ENCODE peak calls at places on chromosomes 12 and 14, in nine cellular contexts. Q is transverse colon, C is ovary, S is stomach, K is A549, Z is sigmoid colon, W is K562, I is GM12878, L is H1. M is an unnamed sample.

GRCh38 chr14:22400590-22401259 is 188.3 kb downstream of the DAD1 start:
- DNase-seq in Q (no peak), C (no peak), S (no peak), K (no peak), Z (no peak), W (no peak), I (no peak), L (no peak), M (no peak)

GRCh38 chr14:73472182-73473114 is 14.1 kb upstream of the NUMB start:
- DNase-seq in Q (no peak), C (no peak), S (no peak), K (peak), Z (no peak), W (peak), I (peak), L (no peak), M (no peak)

GRCh38 chr14:68549057-68549421 is 243.8 kb downstream of the ZFP36L1 start:
- DNase-seq in Q (no peak), C (no peak), S (no peak), K (peak), Z (no peak), W (peak), I (no peak), L (no peak), M (no peak)

GRCh38 chr12:114168061-114168460 is 201.9 kb upstream of the RBM19 start:
- DNase-seq in Q (no peak), C (no peak), S (no peak), K (no peak), Z (no peak), W (no peak), I (no peak), L (no peak), M (no peak)

GRCh38 chr14:24425704-24426103 is 3.8 kb downstream of the CBLN3 start:
- DNase-seq in Q (no peak), C (no peak), S (no peak), K (peak), Z (no peak), W (peak), I (no peak), L (no peak), M (no peak)

GRCh38 chr12:58916891-58917570 is 3.3 kb downstream of the LRIG3 start:
- DNase-seq in Q (peak), C (no peak), S (no peak), K (no peak), Z (no peak), W (no peak), I (no peak), L (no peak), M (no peak)

GRCh38 chr14:54174437-54174836 is 217.8 kb upstream of the BMP4 start:
- DNase-seq in Q (no peak), C (no peak), S (no peak), K (no peak), Z (no peak), W (no peak), I (no peak), L (no peak), M (no peak)

GRCh38 chr14:20350280-20350679 is 6.8 kb downstream of the PARP2 start:
- DNase-seq in Q (no peak), C (no peak), S (no peak), K (no peak), Z (no peak), W (no peak), I (no peak), L (no peak), M (no peak)

GRCh38 chr14:40074169-40074568 is 641.9 kb upstream of the FBXO33 start:
- DNase-seq in Q (no peak), C (no peak), S (no peak), K (no peak), Z (no peak), W (no peak), I (no peak), L (no peak), M (no peak)

GRCh38 chr12:50934981-50935807 is 17.1 kb upstream of the HIGD1C start:
- DNase-seq in Q (no peak), C (no peak), S (no peak), K (no peak), Z (no peak), W (no peak), I (no peak), L (no peak), M (no peak)

GRCh38 chr12:116293687-116294463 is 16.4 kb upstream of the MED13L start:
- DNase-seq in Q (no peak), C (no peak), S (no peak), K (no peak), Z (no peak), W (no peak), I (no peak), L (no peak), M (no peak)

GRCh38 chr12:124771462-124772361 is 92.0 kb downstream of the SCARB1 start:
- DNase-seq in Q (peak), C (peak), S (peak), K (peak), Z (peak), W (peak), I (peak), L (no peak), M (peak)

GRCh38 chr12:112798019-112798760 is 6.6 kb downstream of the RPH3A start:
- DNase-seq in Q (no peak), C (no peak), S (no peak), K (no peak), Z (no peak), W (no peak), I (no peak), L (no peak), M (no peak)

GRCh38 chr12:124543591-124544310 is 23.7 kb downstream of the NCOR2 start:
- DNase-seq in Q (no peak), C (peak), S (no peak), K (no peak), Z (no peak), W (no peak), I (no peak), L (no peak), M (peak)

DNA sequence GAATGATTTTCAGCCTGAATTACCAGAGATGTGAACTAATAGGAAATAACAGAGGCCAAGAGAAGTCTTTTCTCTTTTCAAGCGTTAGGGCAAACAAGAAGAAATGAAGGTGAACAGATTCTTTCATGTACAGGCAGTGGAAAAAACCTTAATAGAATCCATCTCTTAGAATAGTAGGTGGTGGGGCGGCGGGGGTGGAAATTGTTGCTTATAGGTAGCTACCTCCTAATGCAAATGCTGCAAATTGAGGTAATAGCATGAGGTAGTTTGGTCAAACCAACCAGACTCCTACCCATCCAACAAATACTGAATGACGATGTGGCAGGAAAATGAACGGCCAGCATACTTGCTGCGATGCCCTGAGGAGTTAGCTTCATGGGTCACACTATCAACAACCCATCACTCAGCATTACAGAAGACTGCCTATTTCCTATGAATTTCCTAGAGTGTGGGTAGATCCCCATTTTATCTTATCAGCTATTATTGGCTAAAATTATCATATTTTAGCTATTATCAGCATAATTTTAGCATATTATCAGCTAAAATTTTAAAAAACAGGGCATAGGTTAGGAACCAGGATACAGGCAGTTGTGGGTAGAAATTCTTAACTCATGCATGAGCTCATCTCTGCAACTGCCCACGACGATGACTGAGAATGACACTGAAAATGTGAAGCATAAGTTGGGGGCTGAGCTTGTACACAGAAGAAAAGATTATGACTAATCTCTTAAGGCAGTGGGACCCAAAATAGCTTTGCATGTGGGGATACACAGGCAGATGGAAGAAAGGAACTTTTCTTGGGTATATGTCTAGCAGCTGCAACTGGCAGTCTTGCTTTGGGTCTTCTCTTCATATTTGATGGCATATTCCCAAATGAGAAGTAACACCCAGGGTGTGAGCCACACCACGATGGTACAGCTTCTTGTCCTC is 68.7 kb downstream of the NIN start:
- DNase-seq in Q (no peak), C (no peak), S (no peak), K (no peak), Z (no peak), W (no peak), I (no peak), L (no peak), M (no peak)
- TF ChIP-seq CTCF in Q (no peak), C (no peak), S (no peak), K (no peak), Z (no peak), W (no peak), I (no peak), L (no peak), M (no peak)

GRCh38 chr14:100602621-100603020 is 15.4 kb upstream of the BEGAIN start:
- DNase-seq in Q (no peak), C (no peak), S (no peak), K (no peak), Z (peak), W (no peak), I (no peak), L (no peak), M (no peak)

GRCh38 chr14:100603341-100604125 is 16.3 kb upstream of the BEGAIN start:
- DNase-seq in Q (no peak), C (no peak), S (no peak), K (no peak), Z (peak), W (no peak), I (no peak), L (no peak), M (no peak)

GRCh38 chr14:100605230-100605629 is 18.0 kb upstream of the BEGAIN start:
- DNase-seq in Q (no peak), C (no peak), S (no peak), K (no peak), Z (peak), W (no peak), I (no peak), L (no peak), M (no peak)

GRCh38 chr14:100604709-100605108 is 17.5 kb upstream of the BEGAIN start:
- DNase-seq in Q (peak), C (no peak), S (no peak), K (no peak), Z (peak), W (no peak), I (no peak), L (no peak), M (no peak)

GRCh38 chr14:100604126-100604501 is 16.9 kb upstream of the BEGAIN start:
- DNase-seq in Q (peak), C (no peak), S (no peak), K (no peak), Z (peak), W (no peak), I (no peak), L (no peak), M (no peak)
- TF ChIP-seq EP300 in Q (no peak), C (no peak), S (no peak), K (no peak), Z (no peak), W (no peak), I (no peak), L (no peak), M (no peak)

GRCh38 chr12:45988259-45988658 is 2.1 kb downstream of the SCAF11 start:
- DNase-seq in Q (no peak), C (no peak), S (no peak), K (no peak), Z (no peak), W (no peak), I (no peak), L (no peak), M (no peak)

GRCh38 chr12:45989277-45989856 is 1.0 kb downstream of the SCAF11 start:
- DNase-seq in Q (no peak), C (no peak), S (peak), K (no peak), Z (no peak), W (no peak), I (no peak), L (no peak), M (no peak)

GRCh38 chr12:45989857-45990467 is 412 bp downstream of the SCAF11 start:
- DNase-seq in Q (peak), C (peak), S (peak), K (peak), Z (peak), W (peak), I (no peak), L (no peak), M (peak)

GRCh38 chr12:45986646-45987338 is 3.6 kb downstream of the SCAF11 start:
- DNase-seq in Q (no peak), C (no peak), S (no peak), K (no peak), Z (no peak), W (no peak), I (no peak), L (no peak), M (no peak)

GRCh38 chr12:45987339-45987726 is 3.0 kb downstream of the SCAF11 start:
- DNase-seq in Q (no peak), C (no peak), S (no peak), K (no peak), Z (no peak), W (no peak), I (no peak), L (no peak), M (no peak)
- TF ChIP-seq CTCF in Q (no peak), C (no peak), S (no peak), K (no peak), Z (no peak), W (no peak), I (no peak), L (no peak), M (no peak)

GRCh38 chr14:101228949-101229541 is 325.5 kb upstream of the RTL1 start:
- DNase-seq in Q (no peak), C (no peak), S (no peak), K (peak), Z (no peak), W (no peak), I (no peak), L (no peak), M (no peak)
- TF ChIP-seq EP300 in Q (no peak), C (no peak), S (no peak), K (no peak), Z (no peak), W (no peak), I (no peak), L (no peak), M (no peak)

GRCh38 chr14:80977103-80977728 is 21.8 kb downstream of the TSHR start:
- DNase-seq in Q (no peak), C (no peak), S (no peak), K (no peak), Z (no peak), W (no peak), I (no peak), L (no peak), M (no peak)
- TF ChIP-seq CTCF in Q (no peak), C (no peak), S (no peak), K (no peak), Z (no peak), W (no peak), I (peak), L (no peak), M (no peak)

DNA sequence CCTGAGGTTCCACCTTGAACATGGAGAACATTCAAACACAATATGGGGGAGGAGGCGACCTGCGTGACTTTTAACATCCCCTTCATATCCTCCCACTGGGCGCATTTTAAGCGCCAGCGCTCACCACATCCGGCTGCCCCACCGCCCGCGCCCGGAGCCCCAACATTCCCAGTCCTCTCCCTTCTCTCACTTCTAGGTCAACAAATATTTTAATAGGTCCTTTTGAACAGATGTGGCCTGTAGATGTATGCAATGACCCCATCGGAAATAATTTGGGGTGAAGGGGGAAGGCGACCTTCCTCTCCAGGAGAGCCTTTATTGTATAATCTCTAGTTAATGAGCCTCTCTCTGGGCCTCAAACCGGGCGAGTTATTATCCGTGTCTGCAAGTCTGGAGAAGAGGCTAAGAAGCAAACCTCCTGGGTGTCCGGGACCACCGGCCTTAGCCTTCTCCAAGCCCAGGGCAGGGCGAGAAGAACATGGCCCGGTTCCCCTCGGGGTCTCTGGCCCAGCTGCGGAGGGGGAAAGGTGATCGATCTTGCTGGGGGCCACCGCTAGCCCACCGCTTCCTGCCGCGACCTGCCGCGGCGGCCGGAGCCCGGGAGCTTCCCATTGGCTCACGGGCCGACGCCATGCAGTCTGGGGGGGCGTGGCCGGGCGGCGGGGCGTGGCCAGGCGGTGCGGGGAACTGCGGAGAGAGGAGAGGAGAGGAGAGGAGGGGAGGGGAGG is 83.2 kb upstream of the HMGA2 start:
- DNase-seq in Q (peak), C (peak), S (peak), K (peak), Z (peak), W (peak), I (no peak), L (no peak), M (no peak)
- TF ChIP-seq EP300 in Q (no peak), C (no peak), S (no peak), K (no peak), Z (no peak), W (no peak), I (no peak), L (no peak), M (no peak)

GRCh38 chr12:6919588-6919987 is 5.2 kb downstream of the ENO2 start:
- DNase-seq in Q (no peak), C (no peak), S (no peak), K (no peak), Z (peak), W (no peak), I (no peak), L (no peak), M (no peak)

GRCh38 chr12:6915789-6916285 is 1.5 kb downstream of the ENO2 start:
- DNase-seq in Q (no peak), C (no peak), S (no peak), K (no peak), Z (no peak), W (no peak), I (no peak), L (no peak), M (no peak)

GRCh38 chr12:6916426-6917200 is 2.2 kb downstream of the ENO2 start:
- DNase-seq in Q (no peak), C (no peak), S (no peak), K (no peak), Z (peak), W (no peak), I (no peak), L (no peak), M (no peak)

GRCh38 chr12:6915023-6915788 is 826 bp downstream of the ENO2 start:
- DNase-seq in Q (no peak), C (no peak), S (no peak), K (peak), Z (peak), W (peak), I (no peak), L (no peak), M (no peak)

GRCh38 chr12:6917491-6918231 is 3.3 kb downstream of the ENO2 start:
- DNase-seq in Q (no peak), C (no peak), S (no peak), K (no peak), Z (no peak), W (no peak), I (no peak), L (no peak), M (no peak)
- TF ChIP-seq CTCF in Q (no peak), C (no peak), S (no peak), K (no peak), Z (no peak), W (no peak), I (no peak), L (no peak), M (no peak)

DNA sequence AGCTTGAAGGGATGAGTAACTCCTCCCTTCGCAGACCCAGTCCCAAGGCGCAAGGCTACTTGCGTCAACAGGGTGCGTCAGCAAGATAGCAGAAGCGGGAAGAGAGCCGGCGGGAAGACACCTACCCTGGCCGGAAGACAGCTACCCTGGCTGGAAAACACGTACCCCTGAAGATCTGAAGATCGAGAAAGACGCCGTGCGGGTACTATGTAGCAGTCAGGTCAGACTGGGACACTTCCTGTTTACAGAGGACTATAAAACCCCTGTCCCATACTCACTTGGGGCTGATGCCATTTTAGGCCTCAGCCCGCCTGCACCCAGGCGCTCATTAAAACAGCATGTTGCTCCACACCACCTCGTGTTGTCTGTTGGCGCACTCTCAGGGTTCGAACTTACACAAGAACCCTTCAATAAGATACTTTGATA is 80.9 kb downstream of the ABCD2 start:
- DNase-seq in Q (no peak), C (no peak), S (no peak), K (no peak), Z (no peak), W (peak), I (no peak), L (no peak), M (no peak)
- TF ChIP-seq EP300 in Q (no peak), C (no peak), S (no peak), K (no peak), Z (no peak), W (no peak), I (no peak), L (no peak), M (no peak)

GRCh38 chr12:1398673-1399072 is 195.7 kb downstream of the FBXL14 start:
- DNase-seq in Q (no peak), C (no peak), S (no peak), K (peak), Z (no peak), W (no peak), I (no peak), L (no peak), M (no peak)
- TF ChIP-seq CTCF in Q (no peak), C (no peak), S (no peak), K (no peak), Z (no peak), W (peak), I (no peak), L (no peak), M (no peak)

M was measured in upper lobe of left lung.